ENCODE peak calls at places on chromosomes 12 and 14, in five cellular contexts. C is HT-29, N is cardiac muscle cell, D is myocyte, X is uterus. U is an unnamed sample.

GRCh38 chr12:49296034-49296835 is 1.3 kb downstream of the PRPH start:
- DNase-seq in C (no peak), N (peak), D (no peak), X (no peak), U (peak)

GRCh38 chr12:45773734-45774133 is 44.2 kb downstream of the ARID2 start:
- DNase-seq in C (no peak), N (no peak), D (no peak), X (no peak), U (no peak)

GRCh38 chr14:56061051-56061450 is 57.2 kb upstream of the PELI2 start:
- DNase-seq in C (no peak), N (no peak), D (no peak), X (no peak), U (no peak)

GRCh38 chr14:95686935-95687334 is 709 bp downstream of the TCL1B start:
- DNase-seq in C (no peak), N (no peak), D (no peak), X (no peak), U (no peak)

GRCh38 chr12:50507930-50508329 is 3.1 kb downstream of the DIP2B start:
- DNase-seq in C (no peak), N (no peak), D (no peak), X (no peak), U (no peak)

GRCh38 chr12:52807544-52808470 is 6.1 kb downstream of the KRT4 start:
- DNase-seq in C (no peak), N (no peak), D (no peak), X (no peak), U (no peak)

GRCh38 chr12:120361506-120362208 is 7.3 kb downstream of the MSI1 start:
- DNase-seq in C (no peak), N (peak), D (peak), X (peak), U (peak)

GRCh38 chr12:95583933-95584332 is 32.7 kb upstream of the USP44 start:
- DNase-seq in C (no peak), N (no peak), D (no peak), X (no peak), U (no peak)

GRCh38 chr12:117020536-117021220 is 78.5 kb downstream of the TESC start:
- DNase-seq in C (no peak), N (no peak), D (no peak), X (no peak), U (no peak)

GRCh38 chr14:66369157-66369706 is 116.9 kb upstream of the CCDC196 start:
- DNase-seq in C (no peak), N (no peak), D (no peak), X (no peak), U (no peak)

GRCh38 chr14:103727313-103728000 is 11.8 kb downstream of the ZFYVE21 start:
- DNase-seq in C (no peak), N (no peak), D (no peak), X (no peak), U (no peak)

GRCh38 chr12:104094284-104094683 is 30.0 kb downstream of the HCFC2 start:
- DNase-seq in C (no peak), N (no peak), D (no peak), X (no peak), U (no peak)

U was measured in AG20443.